ENCODE peak calls at places on chromosome 4, in six cellular contexts. One of them, this sample, is unnamed.

GRCh38 chr4:85861064-85861767 is 386.3 kb downstream of the ARHGAP24 start:
- DNase-seq in fibroblast of mammary gland: no peak
- DNase-seq in cardiac muscle cell: no peak
- DNase-seq in heart left ventricle: no peak
- DNase-seq in AG09309: no peak
- DNase-seq in neural progenitor cell: no peak
- DNase-seq in this sample: no peak

GRCh38 chr4:98745372-98745771 is 87.0 kb upstream of the TSPAN5 start:
- DNase-seq in fibroblast of mammary gland: peak
- DNase-seq in cardiac muscle cell: peak
- DNase-seq in AG09309: no peak
- DNase-seq in heart left ventricle: no peak
- DNase-seq in neural progenitor cell: no peak
- DNase-seq in this sample: peak

GRCh38 chr4:77113069-77113468 is 37.3 kb upstream of the CCNI start:
- DNase-seq in neural progenitor cell: no peak
- DNase-seq in fibroblast of mammary gland: no peak
- DNase-seq in cardiac muscle cell: no peak
- DNase-seq in heart left ventricle: no peak
- DNase-seq in AG09309: no peak
- DNase-seq in this sample: no peak

GRCh38 chr4:143085644-143086043 is 99.1 kb upstream of the USP38 start:
- DNase-seq in AG09309: no peak
- DNase-seq in neural progenitor cell: no peak
- DNase-seq in fibroblast of mammary gland: no peak
- DNase-seq in cardiac muscle cell: no peak
- DNase-seq in heart left ventricle: no peak
- DNase-seq in this sample: no peak

GRCh38 chr4:139501531-139502311 is 47.8 kb downstream of the RAB33B start:
- DNase-seq in neural progenitor cell: peak
- DNase-seq in fibroblast of mammary gland: no peak
- DNase-seq in AG09309: no peak
- DNase-seq in heart left ventricle: no peak
- DNase-seq in cardiac muscle cell: no peak
- DNase-seq in this sample: no peak

GRCh38 chr4:177530561-177530960 is 88.3 kb upstream of the AGA start:
- DNase-seq in heart left ventricle: no peak
- DNase-seq in cardiac muscle cell: no peak
- DNase-seq in fibroblast of mammary gland: no peak
- DNase-seq in AG09309: no peak
- DNase-seq in neural progenitor cell: no peak
- DNase-seq in this sample: no peak

GRCh38 chr4:122874194-122874593 is 47.6 kb downstream of the FGF2 start:
- DNase-seq in cardiac muscle cell: no peak
- DNase-seq in fibroblast of mammary gland: peak
- DNase-seq in heart left ventricle: no peak
- DNase-seq in AG09309: peak
- DNase-seq in neural progenitor cell: no peak
- DNase-seq in this sample: peak

GRCh38 chr4:169070071-169070894 is 60.2 kb upstream of the CBR4 start:
- DNase-seq in fibroblast of mammary gland: peak
- DNase-seq in heart left ventricle: peak
- DNase-seq in neural progenitor cell: peak
- DNase-seq in cardiac muscle cell: no peak
- DNase-seq in AG09309: peak
- DNase-seq in this sample: peak

GRCh38 chr4:74455361-74456055 is 10.6 kb downstream of the AREG start:
- DNase-seq in neural progenitor cell: no peak
- DNase-seq in cardiac muscle cell: no peak
- DNase-seq in heart left ventricle: no peak
- DNase-seq in fibroblast of mammary gland: peak
- DNase-seq in AG09309: no peak
- DNase-seq in this sample: no peak

GRCh38 chr4:94641702-94642560 is 115.8 kb upstream of the BMPR1B start:
- DNase-seq in heart left ventricle: no peak
- DNase-seq in cardiac muscle cell: no peak
- DNase-seq in neural progenitor cell: no peak
- DNase-seq in AG09309: peak
- DNase-seq in fibroblast of mammary gland: peak
- DNase-seq in this sample: peak

GRCh38 chr4:140099993-140100392 is 54.0 kb downstream of the MAML3 start:
- DNase-seq in fibroblast of mammary gland: no peak
- DNase-seq in neural progenitor cell: no peak
- DNase-seq in AG09309: no peak
- DNase-seq in heart left ventricle: peak
- DNase-seq in cardiac muscle cell: no peak
- DNase-seq in this sample: no peak

GRCh38 chr4:173573286-173573685 is 43.3 kb upstream of the HAND2 start:
- DNase-seq in cardiac muscle cell: no peak
- DNase-seq in heart left ventricle: no peak
- DNase-seq in neural progenitor cell: no peak
- DNase-seq in AG09309: no peak
- DNase-seq in fibroblast of mammary gland: no peak
- DNase-seq in this sample: peak

GRCh38 chr4:54050214-54050904 is 14.0 kb downstream of the CHIC2 start:
- DNase-seq in AG09309: no peak
- DNase-seq in fibroblast of mammary gland: peak
- DNase-seq in heart left ventricle: no peak
- DNase-seq in cardiac muscle cell: no peak
- DNase-seq in neural progenitor cell: no peak
- DNase-seq in this sample: peak

GRCh38 chr4:99943904-99944437 is 2.4 kb downstream of the DNAJB14 start:
- DNase-seq in heart left ventricle: no peak
- DNase-seq in AG09309: no peak
- DNase-seq in neural progenitor cell: no peak
- DNase-seq in cardiac muscle cell: no peak
- DNase-seq in fibroblast of mammary gland: no peak
- DNase-seq in this sample: no peak

GRCh38 chr4:173493041-173493440 is 37.0 kb downstream of the HAND2 start:
- DNase-seq in AG09309: no peak
- DNase-seq in cardiac muscle cell: no peak
- DNase-seq in neural progenitor cell: no peak
- DNase-seq in heart left ventricle: no peak
- DNase-seq in fibroblast of mammary gland: no peak
- DNase-seq in this sample: no peak

GRCh38 chr4:82611982-82612381 is 50.2 kb upstream of the TMEM150C start:
- DNase-seq in AG09309: no peak
- DNase-seq in fibroblast of mammary gland: no peak
- DNase-seq in cardiac muscle cell: no peak
- DNase-seq in neural progenitor cell: no peak
- DNase-seq in heart left ventricle: no peak
- DNase-seq in this sample: no peak

GRCh38 chr4:171629737-171630136 is 183.5 kb upstream of the GALNTL6 start:
- DNase-seq in AG09309: no peak
- DNase-seq in cardiac muscle cell: no peak
- DNase-seq in neural progenitor cell: peak
- DNase-seq in fibroblast of mammary gland: no peak
- DNase-seq in heart left ventricle: no peak
- DNase-seq in this sample: no peak

GRCh38 chr4:61532324-61532723 is 332.2 kb downstream of the ADGRL3 start:
- DNase-seq in neural progenitor cell: peak
- DNase-seq in fibroblast of mammary gland: no peak
- DNase-seq in AG09309: no peak
- DNase-seq in heart left ventricle: no peak
- DNase-seq in cardiac muscle cell: peak
- DNase-seq in this sample: no peak

GRCh38 chr4:55078987-55079386 is 46.4 kb downstream of the KDR start:
- DNase-seq in fibroblast of mammary gland: peak
- DNase-seq in neural progenitor cell: peak
- DNase-seq in AG09309: peak
- DNase-seq in cardiac muscle cell: no peak
- DNase-seq in heart left ventricle: peak
- DNase-seq in this sample: no peak

GRCh38 chr4:166165829-166166420 is 292.9 kb downstream of the TLL1 start:
- DNase-seq in neural progenitor cell: peak
- DNase-seq in heart left ventricle: no peak
- DNase-seq in fibroblast of mammary gland: peak
- DNase-seq in cardiac muscle cell: peak
- DNase-seq in AG09309: peak
- DNase-seq in this sample: peak

GRCh38 chr4:52038109-52038912 is at the start of gene SGCB:
- DNase-seq in AG09309: no peak
- DNase-seq in cardiac muscle cell: peak
- DNase-seq in heart left ventricle: peak
- DNase-seq in neural progenitor cell: peak
- DNase-seq in fibroblast of mammary gland: peak
- DNase-seq in this sample: peak

GRCh38 chr4:55312491-55313101 is 33.4 kb upstream of the SRD5A3 start:
- DNase-seq in heart left ventricle: peak
- DNase-seq in AG09309: peak
- DNase-seq in neural progenitor cell: peak
- DNase-seq in cardiac muscle cell: peak
- DNase-seq in fibroblast of mammary gland: peak
- DNase-seq in this sample: peak

GRCh38 chr4:144820706-144821105 is 174.8 kb downstream of the HHIP start:
- DNase-seq in cardiac muscle cell: no peak
- DNase-seq in neural progenitor cell: peak
- DNase-seq in AG09309: peak
- DNase-seq in heart left ventricle: no peak
- DNase-seq in fibroblast of mammary gland: peak
- DNase-seq in this sample: peak

GRCh38 chr4:147755567-147756295 is 23.8 kb downstream of the ARHGAP10 start:
- DNase-seq in heart left ventricle: no peak
- DNase-seq in cardiac muscle cell: no peak
- DNase-seq in AG09309: no peak
- DNase-seq in neural progenitor cell: no peak
- DNase-seq in fibroblast of mammary gland: peak
- DNase-seq in this sample: peak

GRCh38 chr4:185778307-185778706 is 33.7 kb downstream of the SORBS2 start:
- DNase-seq in AG09309: no peak
- DNase-seq in heart left ventricle: no peak
- DNase-seq in cardiac muscle cell: no peak
- DNase-seq in neural progenitor cell: no peak
- DNase-seq in fibroblast of mammary gland: no peak
- DNase-seq in this sample: peak

GRCh38 chr4:8374851-8375649 is 65.5 kb downstream of the ACOX3 start:
- DNase-seq in AG09309: no peak
- DNase-seq in cardiac muscle cell: no peak
- DNase-seq in neural progenitor cell: no peak
- DNase-seq in heart left ventricle: no peak
- DNase-seq in fibroblast of mammary gland: no peak
- DNase-seq in this sample: no peak

GRCh38 chr4:32625687-32626086 is 1905.5 kb downstream of the PCDH7 start:
- DNase-seq in AG09309: no peak
- DNase-seq in heart left ventricle: no peak
- DNase-seq in cardiac muscle cell: no peak
- DNase-seq in neural progenitor cell: no peak
- DNase-seq in fibroblast of mammary gland: no peak
- DNase-seq in this sample: no peak
- H3K4me3 ChIP-seq in AG09309: no peak
- H3K4me3 ChIP-seq in heart left ventricle: no peak
- H3K4me3 ChIP-seq in cardiac muscle cell: no peak
- H3K4me3 ChIP-seq in neural progenitor cell: no peak
- H3K4me3 ChIP-seq in fibroblast of mammary gland: no peak
- H3K4me3 ChIP-seq in this sample: no peak

GRCh38 chr4:2948895-2949781 is 14.1 kb downstream of the NOP14 start:
- DNase-seq in heart left ventricle: no peak
- DNase-seq in neural progenitor cell: no peak
- DNase-seq in cardiac muscle cell: peak
- DNase-seq in fibroblast of mammary gland: peak
- DNase-seq in AG09309: no peak
- DNase-seq in this sample: no peak
- TF ChIP-seq CTCF in heart left ventricle: peak
- TF ChIP-seq CTCF in neural progenitor cell: peak
- TF ChIP-seq CTCF in cardiac muscle cell: peak
- TF ChIP-seq CTCF in fibroblast of mammary gland: peak
- TF ChIP-seq CTCF in AG09309: peak
- TF ChIP-seq CTCF in this sample: peak

GRCh38 chr4:189385098-189385497 is 555.6 kb upstream of the FRG1 start:
- DNase-seq in cardiac muscle cell: no peak
- DNase-seq in heart left ventricle: no peak
- DNase-seq in AG09309: no peak
- DNase-seq in fibroblast of mammary gland: no peak
- DNase-seq in neural progenitor cell: no peak
- DNase-seq in this sample: no peak

GRCh38 chr4:189385579-189385978 is 555.1 kb upstream of the FRG1 start:
- DNase-seq in heart left ventricle: no peak
- DNase-seq in fibroblast of mammary gland: no peak
- DNase-seq in neural progenitor cell: no peak
- DNase-seq in cardiac muscle cell: no peak
- DNase-seq in AG09309: no peak
- DNase-seq in this sample: no peak
- H3K4me3 ChIP-seq in heart left ventricle: no peak
- H3K4me3 ChIP-seq in fibroblast of mammary gland: no peak
- H3K4me3 ChIP-seq in neural progenitor cell: no peak
- H3K4me3 ChIP-seq in cardiac muscle cell: no peak
- H3K4me3 ChIP-seq in AG09309: no peak
- H3K4me3 ChIP-seq in this sample: no peak

GRCh38 chr4:7187691-7188090 is 4.6 kb upstream of the SORCS2 start:
- DNase-seq in neural progenitor cell: no peak
- DNase-seq in AG09309: no peak
- DNase-seq in fibroblast of mammary gland: no peak
- DNase-seq in cardiac muscle cell: no peak
- DNase-seq in heart left ventricle: no peak
- DNase-seq in this sample: no peak

GRCh38 chr4:7186516-7187296 is 5.6 kb upstream of the SORCS2 start:
- DNase-seq in fibroblast of mammary gland: no peak
- DNase-seq in heart left ventricle: no peak
- DNase-seq in cardiac muscle cell: no peak
- DNase-seq in neural progenitor cell: no peak
- DNase-seq in AG09309: no peak
- DNase-seq in this sample: no peak

GRCh38 chr4:7187297-7187592 is 5.1 kb upstream of the SORCS2 start:
- DNase-seq in AG09309: no peak
- DNase-seq in neural progenitor cell: no peak
- DNase-seq in fibroblast of mammary gland: no peak
- DNase-seq in heart left ventricle: no peak
- DNase-seq in cardiac muscle cell: peak
- DNase-seq in this sample: no peak

GRCh38 chr4:7185487-7186030 is 6.8 kb upstream of the SORCS2 start:
- DNase-seq in heart left ventricle: no peak
- DNase-seq in fibroblast of mammary gland: no peak
- DNase-seq in cardiac muscle cell: no peak
- DNase-seq in AG09309: no peak
- DNase-seq in neural progenitor cell: no peak
- DNase-seq in this sample: no peak

DNA sequence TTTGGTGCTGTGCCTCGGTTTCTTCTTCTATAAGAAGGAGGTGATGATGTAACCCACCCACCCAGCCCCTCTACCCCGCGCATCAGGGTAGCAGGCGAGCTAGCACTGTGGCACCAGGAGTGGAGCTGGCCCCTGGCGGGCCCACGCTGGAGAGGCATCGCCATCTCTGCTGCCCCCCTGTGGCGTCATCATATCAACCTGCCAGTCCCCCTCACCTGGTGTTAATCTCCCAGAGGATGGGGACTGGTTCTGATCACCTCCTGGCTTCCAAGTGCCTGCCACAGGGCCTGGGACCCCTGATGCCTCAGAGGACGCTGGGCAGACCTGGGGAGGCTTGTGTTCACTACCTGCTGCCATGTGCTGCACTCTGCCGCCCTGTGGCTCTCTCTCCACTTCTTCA is 6.3 kb upstream of the SORCS2 start:
- DNase-seq in fibroblast of mammary gland: no peak
- DNase-seq in heart left ventricle: no peak
- DNase-seq in cardiac muscle cell: peak
- DNase-seq in neural progenitor cell: peak
- DNase-seq in AG09309: no peak
- DNase-seq in this sample: no peak
- TF ChIP-seq CTCF in fibroblast of mammary gland: peak
- TF ChIP-seq CTCF in heart left ventricle: no peak
- TF ChIP-seq CTCF in cardiac muscle cell: peak
- TF ChIP-seq CTCF in neural progenitor cell: peak
- TF ChIP-seq CTCF in AG09309: peak
- TF ChIP-seq CTCF in this sample: peak